ENCODE peak calls at places on chromosomes 2 and 18, in five cellular contexts. E is fibroblast of the aortic adventitia; H is lung microvascular endothelial cell; G is naive thymus-derived CD8-positive, alpha-beta T cell; Z is iPS DF 19.7. Y is an unnamed sample.

GRCh38 chr18:10927290-10927979 is 221.9 kb downstream of the PIEZO2 start:
- DNase-seq in E (peak), H (peak), G (no peak), Z (no peak), Y (no peak)

GRCh38 chr2:44663471-44664073 is 277.9 kb upstream of the SIX3 start:
- DNase-seq in E (no peak), H (no peak), G (no peak), Z (no peak), Y (no peak)

GRCh38 chr2:47011696-47012095 is 96.1 kb upstream of the MCFD2 start:
- DNase-seq in E (no peak), H (no peak), G (no peak), Z (no peak), Y (no peak)

GRCh38 chr2:128408349-128409305 is 90.0 kb upstream of the HS6ST1 start:
- DNase-seq in E (peak), H (peak), G (no peak), Z (no peak), Y (no peak)

GRCh38 chr2:198441876-198442275 is 637.5 kb downstream of the PLCL1 start:
- DNase-seq in E (no peak), H (no peak), G (no peak), Z (no peak), Y (no peak)

GRCh38 chr18:31671951-31672350 is 12.4 kb downstream of the B4GALT6 start:
- DNase-seq in E (no peak), H (no peak), G (no peak), Z (no peak), Y (no peak)

GRCh38 chr2:59630789-59631188 is 922.7 kb downstream of the BCL11A start:
- DNase-seq in E (no peak), H (no peak), G (no peak), Z (no peak), Y (no peak)

GRCh38 chr18:60493066-60493465 is 120.5 kb upstream of the MC4R start:
- DNase-seq in E (no peak), H (no peak), G (no peak), Z (peak), Y (no peak)

GRCh38 chr2:172085460-172086159 is at the start of gene DLX1:
- DNase-seq in E (no peak), H (no peak), G (no peak), Z (no peak), Y (no peak)

GRCh38 chr2:207469380-207469779 is 60.4 kb upstream of the CREB1 start:
- DNase-seq in E (no peak), H (no peak), G (no peak), Z (no peak), Y (no peak)

GRCh38 chr2:237742191-237742590 is 56.4 kb upstream of the RBM44 start:
- DNase-seq in E (no peak), H (no peak), G (no peak), Z (no peak), Y (no peak)

GRCh38 chr18:75209952-75210261 is 690 bp upstream of the TSHZ1 start:
- DNase-seq in E (peak), H (no peak), G (no peak), Z (no peak), Y (peak)

Y was measured in Ammon's horn.